ENCODE peak calls at places on chromosome 4, in eight cellular contexts. B is IMR-90, N is adrenal gland, A is right lobe of liver, V is uterus, C is stomach, S is GM12878, Y is spleen. J is an unnamed sample.

GRCh38 chr4:154822775-154823174 is 41.7 kb downstream of the RBM46 start:
- DNase-seq in S (no peak), A (no peak), V (no peak), Y (no peak), C (no peak), N (no peak), B (peak), J (no peak)

GRCh38 chr4:76718806-76719205 is 179.1 kb downstream of the SOWAHB start:
- DNase-seq in A (no peak), Y (no peak), B (no peak), S (no peak), N (no peak), C (no peak), V (no peak), J (no peak)

GRCh38 chr4:3523146-3523627 is 9.0 kb downstream of the LRPAP1 start:
- DNase-seq in N (no peak), S (no peak), Y (peak), B (no peak), A (no peak), C (no peak), V (no peak), J (peak)

GRCh38 chr4:135186002-135186401 is 984.4 kb upstream of the PABPC4L start:
- DNase-seq in N (no peak), A (no peak), C (no peak), B (no peak), V (no peak), S (no peak), Y (no peak), J (no peak)

GRCh38 chr4:5465956-5466355 is 242.4 kb downstream of the EVC2 start:
- DNase-seq in A (no peak), V (no peak), C (no peak), S (no peak), N (no peak), B (no peak), Y (no peak), J (no peak)

GRCh38 chr4:6658635-6659075 is 18.2 kb downstream of the MRFAP1 start:
- DNase-seq in B (peak), S (no peak), Y (peak), A (peak), V (peak), C (no peak), N (peak), J (peak)

GRCh38 chr4:186878203-186878800 is 154.6 kb upstream of the FAT1 start:
- DNase-seq in A (no peak), N (no peak), Y (no peak), C (no peak), V (no peak), S (no peak), B (no peak), J (no peak)

GRCh38 chr4:162499478-162499877 is 335.7 kb upstream of the FSTL5 start:
- DNase-seq in C (no peak), B (no peak), N (no peak), V (no peak), Y (no peak), S (no peak), A (no peak), J (no peak)

GRCh38 chr4:67871867-67872266 is 11.9 kb downstream of the TMPRSS11D start:
- DNase-seq in B (peak), V (no peak), C (no peak), Y (no peak), A (no peak), S (no peak), N (no peak), J (no peak)

GRCh38 chr4:25535701-25536473 is 119.8 kb upstream of the SLC34A2 start:
- DNase-seq in C (no peak), S (no peak), V (no peak), B (no peak), Y (no peak), A (no peak), N (no peak), J (no peak)

GRCh38 chr4:98626350-98626749 is 32.1 kb downstream of the TSPAN5 start:
- DNase-seq in V (peak), N (no peak), A (peak), B (peak), S (no peak), Y (no peak), C (no peak), J (peak)

GRCh38 chr4:1218892-1219552 is 29.9 kb downstream of the CTBP1 start:
- DNase-seq in Y (no peak), V (no peak), A (no peak), S (peak), C (no peak), B (no peak), N (no peak), J (no peak)

GRCh38 chr4:154416183-154416543 is 75.4 kb downstream of the DCHS2 start:
- DNase-seq in V (peak), C (no peak), Y (no peak), B (no peak), N (peak), S (no peak), A (peak), J (peak)

GRCh38 chr4:35229021-35229420 is 1015.3 kb downstream of the ARAP2 start:
- DNase-seq in Y (no peak), B (no peak), S (no peak), V (no peak), N (no peak), C (no peak), A (no peak), J (no peak)

GRCh38 chr4:118834070-118834469 is 1.9 kb downstream of the SEC24D start:
- DNase-seq in Y (no peak), A (no peak), B (no peak), V (no peak), C (no peak), N (no peak), S (no peak), J (no peak)

GRCh38 chr4:82779032-82779431 is 19.6 kb downstream of the SCD5 start:
- DNase-seq in N (peak), B (no peak), Y (no peak), A (no peak), V (no peak), S (no peak), C (no peak), J (no peak)

GRCh38 chr4:68373513-68373912 is 23.6 kb upstream of the YTHDC1 start:
- DNase-seq in A (peak), N (peak), Y (peak), S (no peak), V (peak), B (peak), C (peak), J (peak)

GRCh38 chr4:8414377-8414776 is 26.1 kb downstream of the ACOX3 start:
- DNase-seq in V (no peak), N (no peak), Y (no peak), S (no peak), B (no peak), C (no peak), A (no peak), J (no peak)

GRCh38 chr4:120079839-120080520 is 13.3 kb upstream of the MAD2L1 start:
- DNase-seq in N (no peak), S (no peak), B (no peak), V (no peak), Y (no peak), C (no peak), A (no peak), J (no peak)

GRCh38 chr4:45438047-45438446 is 685.8 kb downstream of the GABRG1 start:
- DNase-seq in C (no peak), S (no peak), N (no peak), B (no peak), A (no peak), Y (no peak), V (no peak), J (no peak)

GRCh38 chr4:189206953-189207352 is 733.7 kb upstream of the FRG1 start:
- DNase-seq in Y (no peak), B (no peak), N (no peak), S (no peak), V (no peak), A (peak), C (no peak), J (no peak)

GRCh38 chr4:90425893-90426292 is 298.7 kb downstream of the CCSER1 start:
- DNase-seq in Y (no peak), N (no peak), A (no peak), B (no peak), C (no peak), V (no peak), S (no peak), J (no peak)

GRCh38 chr4:120007171-120007894 is 59.3 kb downstream of the MAD2L1 start:
- DNase-seq in C (no peak), B (peak), A (no peak), Y (no peak), N (no peak), S (no peak), V (no peak), J (no peak)

GRCh38 chr4:90889171-90889570 is 762.0 kb downstream of the CCSER1 start:
- DNase-seq in C (no peak), S (no peak), V (no peak), Y (no peak), B (no peak), N (no peak), A (no peak), J (no peak)

GRCh38 chr4:108171541-108172230 is 3.0 kb upstream of the LEF1 start:
- DNase-seq in N (no peak), S (no peak), C (no peak), Y (peak), B (no peak), V (no peak), A (no peak), J (no peak)

GRCh38 chr4:114251020-114251419 is 271.6 kb upstream of the ARSJ start:
- DNase-seq in V (no peak), Y (no peak), S (no peak), C (no peak), A (no peak), N (no peak), B (no peak), J (no peak)

GRCh38 chr4:4260185-4260751 is 12.2 kb upstream of the TMEM128 start:
- DNase-seq in A (no peak), B (peak), N (no peak), Y (no peak), C (no peak), S (no peak), V (no peak), J (no peak)

GRCh38 chr4:67288964-67289363 is 256.3 kb downstream of the CENPC start:
- DNase-seq in V (no peak), C (no peak), N (peak), A (no peak), Y (no peak), S (no peak), B (no peak), J (no peak)

GRCh38 chr4:69858683-69859082 is 1.3 kb downstream of the SULT1E1 start:
- DNase-seq in A (no peak), S (no peak), N (no peak), Y (no peak), V (no peak), B (no peak), C (no peak), J (no peak)

GRCh38 chr4:84530871-84531270 is 31.8 kb upstream of the NKX6-1 start:
- DNase-seq in B (peak), V (no peak), Y (no peak), S (no peak), N (no peak), C (no peak), A (no peak), J (no peak)

GRCh38 chr4:186221624-186222023 is 5.7 kb upstream of the KLKB1 start:
- DNase-seq in C (no peak), S (no peak), B (no peak), A (no peak), N (no peak), Y (no peak), V (no peak), J (no peak)

GRCh38 chr4:174522183-174523002 is at the start of gene HPGD:
- DNase-seq in S (no peak), B (no peak), V (peak), C (peak), Y (peak), A (peak), N (peak), J (no peak)
- TF ChIP-seq POLR2A in S (no peak), B (no peak), V (peak), C (no peak), Y (no peak), A (peak), N (no peak), J (no peak)

GRCh38 chr4:140256335-140256734 is 102.4 kb upstream of the MAML3 start:
- DNase-seq in S (no peak), A (peak), Y (no peak), B (peak), N (peak), V (no peak), C (no peak), J (no peak)
- TF ChIP-seq POLR2A in S (no peak), A (no peak), Y (no peak), B (no peak), N (no peak), V (no peak), C (no peak), J (no peak)

GRCh38 chr4:127965062-127965802 is at the start of the genes ABHD18 and MFSD8:
- DNase-seq in V (peak), B (peak), A (peak), C (peak), N (peak), Y (peak), S (peak), J (peak)
- TF ChIP-seq POLR2A in V (peak), B (peak), A (peak), C (no peak), N (peak), Y (peak), S (peak), J (peak)

GRCh38 chr4:128287871-128288688 is 467 bp upstream of the PGRMC2 start:
- DNase-seq in B (peak), N (peak), A (peak), S (peak), C (peak), V (peak), Y (peak), J (peak)
- TF ChIP-seq POLR2A in B (peak), N (peak), A (peak), S (peak), C (no peak), V (peak), Y (peak), J (peak)

DNA sequence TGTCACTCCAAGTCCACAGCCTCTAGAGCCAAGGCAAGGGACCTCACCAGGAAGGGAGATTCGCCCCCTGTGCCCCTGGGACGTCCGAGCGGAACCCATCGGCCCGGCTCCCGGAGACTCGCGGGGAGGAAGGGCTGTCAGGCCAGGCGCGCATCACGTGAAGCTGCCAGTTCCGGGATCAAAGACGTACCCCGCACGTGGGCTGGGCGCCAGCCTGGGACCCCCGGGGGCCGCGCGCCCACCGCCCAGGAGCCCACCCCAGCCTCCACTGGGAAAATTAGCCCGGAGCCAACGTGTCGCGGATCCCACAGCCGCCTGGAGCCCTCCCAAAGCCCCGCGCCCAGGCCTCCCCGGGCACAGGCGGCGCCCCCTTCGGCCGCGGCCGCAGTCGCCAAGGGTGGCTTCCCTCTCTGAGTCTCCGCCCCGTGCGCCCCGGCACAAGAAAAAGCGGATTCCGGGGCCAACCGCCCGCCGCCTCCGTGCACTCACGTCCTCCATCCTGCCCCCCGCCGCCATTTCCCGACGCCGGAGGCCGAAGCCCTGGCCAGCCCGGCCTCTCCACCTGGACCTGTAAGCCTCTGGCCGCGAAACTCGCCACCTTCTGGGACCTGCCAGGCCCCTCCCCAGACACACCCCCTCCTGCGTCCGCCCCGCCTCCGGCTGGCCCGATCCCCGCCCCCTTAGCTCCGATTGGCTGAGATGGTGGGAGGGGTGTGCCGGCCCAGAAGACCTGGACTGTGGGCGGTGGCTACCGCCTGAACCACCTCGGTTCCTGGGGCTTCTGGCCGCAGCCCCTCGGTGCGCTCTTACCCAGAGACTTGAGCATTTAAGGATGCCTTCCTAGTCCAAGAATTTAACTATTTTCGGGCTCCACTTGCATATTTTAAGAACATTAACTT is at the start of gene TMEM192:
- DNase-seq in S (peak), A (peak), V (peak), B (peak), Y (peak), C (peak), N (peak), J (peak)
- TF ChIP-seq POLR2A in S (peak), A (peak), V (peak), B (no peak), Y (no peak), C (no peak), N (peak), J (peak)

J was measured in ovary.